ENCODE peak calls at places on chromosomes 6 and 20, in six cellular contexts. A is fibroblast of lung, M is OCI-LY7, J is DND-41, G is GM23338, Y is neural progenitor cell. I is an unnamed sample. For H3K79me2, the result is how much of the 10 kb centered on the place peaks cover.

GRCh38 chr6:147508871-147509608 is 550 bp downstream of the SAMD5 start:
- DNase-seq in J (no peak), M (no peak), G (peak), Y (peak), A (no peak), I (no peak)

GRCh38 chr20:10023911-10024310 is 10.9 kb upstream of the ANKEF1 start:
- DNase-seq in M (no peak), G (no peak), A (peak), Y (no peak), J (no peak), I (no peak)

GRCh38 chr6:128560966-128561365 is 40.6 kb upstream of the PTPRK start:
- DNase-seq in J (no peak), G (no peak), M (no peak), A (peak), Y (no peak), I (no peak)

GRCh38 chr20:39268566-39268965 is 306.4 kb downstream of the DHX35 start:
- DNase-seq in G (no peak), Y (no peak), A (no peak), M (no peak), J (no peak), I (no peak)

GRCh38 chr6:42136508-42137191 is 5.8 kb downstream of the C6orf132 start:
- DNase-seq in J (no peak), Y (peak), A (peak), M (peak), G (peak), I (no peak)

GRCh38 chr6:117483004-117483644 is 650 bp downstream of the DCBLD1 start:
- DNase-seq in J (no peak), M (no peak), G (peak), A (no peak), Y (peak), I (no peak)

GRCh38 chr6:17156112-17156921 is 54.5 kb downstream of the STMND1 start:
- DNase-seq in M (peak), A (peak), G (peak), Y (peak), J (peak), I (peak)

GRCh38 chr6:142850653-142851434 is 94.1 kb downstream of the HIVEP2 start:
- DNase-seq in A (peak), J (no peak), M (peak), Y (no peak), G (no peak), I (no peak)

GRCh38 chr6:53544500-53545308 is at the start of gene GCLC:
- DNase-seq in J (peak), M (peak), G (peak), A (peak), Y (peak), I (no peak)

GRCh38 chr20:51747182-51747911 is 20.8 kb downstream of the ATP9A start:
- DNase-seq in G (no peak), A (no peak), Y (no peak), M (no peak), J (no peak), I (no peak)

GRCh38 chr6:33610779-33611421 is 10.2 kb upstream of the ITPR3 start:
- DNase-seq in G (peak), A (no peak), M (no peak), J (no peak), Y (peak), I (no peak)

GRCh38 chr6:130409394-130410095 is 43.7 kb downstream of the TMEM200A start:
- DNase-seq in Y (no peak), J (no peak), M (no peak), A (no peak), G (no peak), I (no peak)

GRCh38 chr20:4160761-4161305 is 145.5 kb upstream of the RNF24 start:
- DNase-seq in G (peak), A (peak), J (no peak), Y (peak), M (peak), I (no peak)

GRCh38 chr20:11676618-11677289 is 240.9 kb upstream of the BTBD3 start:
- DNase-seq in M (peak), Y (peak), A (peak), J (peak), G (peak), I (no peak)

DNA sequence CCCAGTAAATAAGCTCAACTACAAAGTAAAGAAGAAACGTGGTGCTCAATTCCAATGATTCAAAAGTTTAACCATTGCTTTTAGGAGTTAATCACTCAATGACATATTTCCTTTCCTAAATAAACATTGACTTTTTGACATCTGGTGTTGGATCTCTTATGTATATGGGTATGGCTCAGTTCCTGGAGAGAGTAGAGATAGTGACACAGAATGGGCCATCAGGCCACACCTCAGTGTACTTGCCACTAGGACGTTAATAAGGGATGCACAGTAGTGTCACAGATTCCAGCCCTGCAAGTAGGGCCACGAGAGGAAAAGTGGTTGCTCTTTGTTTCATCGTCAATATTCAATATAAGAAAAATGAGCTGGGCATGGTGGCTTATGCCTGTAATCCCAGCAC is 48.9 kb upstream of the TXNDC5 start:
- DNase-seq in G (no peak), A (no peak), Y (no peak), J (no peak), M (no peak), I (no peak)
- H3K79me2 ChIP-seq in G (under half), A (under half), Y (under half), J (under half), M (under half), I (under half)

DNA sequence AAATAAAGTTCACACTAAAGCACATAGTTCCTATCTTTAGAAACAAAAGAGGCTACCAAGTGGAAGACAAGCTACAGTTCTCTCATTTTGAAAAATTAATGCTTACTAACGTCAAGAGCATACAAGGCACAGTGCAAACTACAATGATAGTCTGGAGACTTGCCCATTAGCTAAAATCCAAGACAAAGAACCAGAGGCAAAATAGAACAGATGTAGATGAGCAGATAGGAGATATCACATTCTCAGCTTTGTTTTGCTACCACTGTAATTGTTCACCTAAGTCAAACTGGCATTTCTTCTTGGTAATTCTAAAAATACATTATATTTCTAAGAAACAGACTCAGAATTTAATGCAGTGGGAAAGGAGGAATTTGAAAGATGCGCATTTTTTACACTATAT is 5.2 kb downstream of the TMEM30A start:
- DNase-seq in J (no peak), M (no peak), G (no peak), Y (no peak), A (peak), I (no peak)
- H3K79me2 ChIP-seq in J (half or more), M (half or more), G (half or more), Y (half or more), A (half or more), I (half or more)

GRCh38 chr6:30963641-30964040 is 19.9 kb upstream of the MUC21 start:
- DNase-seq in Y (no peak), G (no peak), A (peak), J (no peak), M (no peak), I (no peak)

GRCh38 chr6:30964075-30964474 is 19.4 kb upstream of the MUC21 start:
- DNase-seq in M (no peak), A (peak), G (no peak), J (no peak), Y (no peak), I (no peak)

GRCh38 chr6:30957716-30958115 is 16.9 kb downstream of the MUCL3 start:
- DNase-seq in J (no peak), Y (no peak), M (no peak), A (no peak), G (no peak), I (no peak)

GRCh38 chr6:30962716-30963115 is 20.8 kb upstream of the MUC21 start:
- DNase-seq in A (no peak), J (no peak), G (no peak), M (no peak), Y (no peak), I (no peak)

GRCh38 chr6:30960907-30961673 is 20.3 kb downstream of the MUCL3 start:
- DNase-seq in G (no peak), A (peak), M (no peak), J (no peak), Y (no peak), I (no peak)
- H3K79me2 ChIP-seq in G (under half), A (under half), M (under half), J (under half), Y (under half), I (under half)

GRCh38 chr6:157628463-157628862 is 194.6 kb upstream of the SNX9 start:
- DNase-seq in M (no peak), A (no peak), Y (no peak), J (no peak), G (no peak), I (no peak)

GRCh38 chr6:157631388-157631787 is 191.7 kb upstream of the SNX9 start:
- DNase-seq in G (no peak), A (peak), Y (peak), J (no peak), M (no peak), I (no peak)

GRCh38 chr6:157630463-157631080 is 192.5 kb upstream of the SNX9 start:
- DNase-seq in Y (no peak), A (no peak), J (no peak), M (no peak), G (no peak), I (no peak)

GRCh38 chr6:157627195-157627966 is 195.7 kb upstream of the SNX9 start:
- DNase-seq in M (no peak), A (no peak), J (no peak), Y (no peak), G (no peak), I (no peak)

DNA sequence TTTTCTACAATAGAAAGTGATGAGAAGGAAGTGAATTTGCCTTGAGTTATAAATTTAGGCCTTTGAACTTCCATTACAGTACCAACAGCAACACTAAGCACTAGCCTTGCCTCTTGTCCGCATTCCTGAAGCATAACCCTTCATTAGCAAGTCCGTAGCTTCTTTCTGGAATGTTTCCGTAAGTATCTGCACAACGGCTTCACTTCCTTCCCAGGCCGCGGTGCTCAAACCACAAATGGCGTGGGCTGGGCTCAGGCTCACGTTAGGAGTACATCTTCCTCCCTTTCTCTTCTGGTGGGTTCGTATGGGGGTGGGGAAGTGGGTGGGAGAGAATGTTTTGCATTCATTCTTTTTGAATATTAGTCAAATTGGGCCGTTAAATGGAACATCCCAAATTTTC is 193.8 kb upstream of the SNX9 start:
- DNase-seq in M (no peak), A (peak), J (no peak), Y (no peak), G (peak), I (no peak)
- H3K79me2 ChIP-seq in M (under half), A (under half), J (under half), Y (under half), G (under half), I (under half)

DNA sequence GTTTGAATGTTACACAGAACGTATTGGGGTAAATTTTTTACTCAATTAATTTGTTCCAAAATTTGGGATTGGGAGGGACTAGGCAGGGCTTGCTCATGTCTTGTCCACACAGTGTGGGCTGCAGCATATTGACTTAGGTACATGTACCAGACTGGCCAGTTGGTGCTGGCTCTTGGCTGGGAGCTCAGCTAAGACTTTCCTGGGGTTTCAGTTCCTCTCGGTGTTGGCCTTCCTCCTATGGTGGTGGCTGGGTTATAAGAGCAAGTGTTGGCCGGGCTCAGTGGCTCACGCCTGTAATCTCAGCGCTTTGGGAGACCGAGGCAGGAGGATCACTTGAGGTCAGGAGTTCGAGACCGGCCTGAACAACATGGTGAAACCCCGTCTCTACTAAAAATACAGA is 4.9 kb downstream of the CENPQ start:
- DNase-seq in G (no peak), Y (no peak), M (peak), A (no peak), J (no peak), I (no peak)
- H3K79me2 ChIP-seq in G (half or more), Y (half or more), M (half or more), A (under half), J (half or more), I (under half)

I was measured in keratinocyte.